ENCODE peak calls at places on chromosomes 12 and 14, in six cellular contexts. B, L, R, U, W and T are unnamed samples.

GRCh38 chr14:67444395-67444794 is 32.4 kb upstream of the PLEK2 start:
- DNase-seq in B (no peak), L (no peak), R (no peak), U (no peak), W (no peak), T (no peak)

GRCh38 chr12:118999107-118999506 is 17.8 kb downstream of the SRRM4 start:
- DNase-seq in B (no peak), L (no peak), R (no peak), U (no peak), W (no peak), T (no peak)

GRCh38 chr14:94388027-94388895 is at the start of gene SERPINA1:
- DNase-seq in B (peak), L (peak), R (no peak), U (no peak), W (no peak), T (no peak)

GRCh38 chr12:69666798-69667197 is 32.3 kb downstream of the BEST3 start:
- DNase-seq in B (no peak), L (no peak), R (no peak), U (no peak), W (no peak), T (no peak)

GRCh38 chr12:51013441-51013840 is 12.7 kb downstream of the SLC11A2 start:
- DNase-seq in B (no peak), L (no peak), R (no peak), U (no peak), W (no peak), T (no peak)

GRCh38 chr12:109927622-109928021 is 27.5 kb downstream of the TCHP start:
- DNase-seq in B (no peak), L (peak), R (peak), U (peak), W (peak), T (no peak)

GRCh38 chr14:90383731-90384542 is 12.9 kb upstream of the CALM1 start:
- DNase-seq in B (peak), L (peak), R (peak), U (no peak), W (peak), T (peak)

GRCh38 chr14:99320621-99321235 is 48.7 kb upstream of the BCL11B start:
- DNase-seq in B (no peak), L (no peak), R (no peak), U (no peak), W (no peak), T (no peak)

GRCh38 chr12:100154472-100155247 is 12.0 kb upstream of the BLTP3B start:
- DNase-seq in B (peak), L (peak), R (peak), U (peak), W (peak), T (no peak)

GRCh38 chr12:115383668-115384067 is 699.7 kb upstream of the TBX3 start:
- DNase-seq in B (peak), L (peak), R (peak), U (no peak), W (no peak), T (no peak)

GRCh38 chr12:29149691-29150382 is 759 bp downstream of the FAR2 start:
- DNase-seq in B (no peak), L (no peak), R (no peak), U (peak), W (no peak), T (no peak)

GRCh38 chr12:123114305-123115083 is 36.4 kb downstream of the PITPNM2 start:
- DNase-seq in B (no peak), L (no peak), R (no peak), U (no peak), W (no peak), T (no peak)

GRCh38 chr12:26789731-26790644 is 43.0 kb downstream of the ITPR2 start:
- DNase-seq in B (peak), L (peak), R (peak), U (no peak), W (no peak), T (no peak)

GRCh38 chr12:57488397-57489156 is 709 bp downstream of the MARS1 start:
- DNase-seq in B (no peak), L (peak), R (peak), U (no peak), W (peak), T (no peak)

GRCh38 chr14:92490239-92490959 is 23.2 kb upstream of the RIN3 start:
- DNase-seq in B (no peak), L (no peak), R (no peak), U (no peak), W (no peak), T (no peak)

GRCh38 chr12:66352197-66352596 is 49.9 kb downstream of the HELB start:
- DNase-seq in B (peak), L (peak), R (peak), U (peak), W (peak), T (no peak)

GRCh38 chr12:67501362-67501761 is 147.2 kb upstream of the DYRK2 start:
- DNase-seq in B (no peak), L (no peak), R (no peak), U (no peak), W (no peak), T (no peak)

GRCh38 chr14:48527832-48528231 is 852.4 kb upstream of the MDGA2 start:
- DNase-seq in B (no peak), L (no peak), R (no peak), U (no peak), W (no peak), T (no peak)

GRCh38 chr12:67637718-67638117 is 10.8 kb upstream of the DYRK2 start:
- DNase-seq in B (no peak), L (no peak), R (no peak), U (no peak), W (no peak), T (no peak)

GRCh38 chr12:70154087-70154486 is 89.1 kb upstream of the CNOT2 start:
- DNase-seq in B (no peak), L (peak), R (no peak), U (no peak), W (no peak), T (no peak)

GRCh38 chr14:90699016-90699415 is 117.2 kb downstream of the TTC7B start:
- DNase-seq in B (no peak), L (no peak), R (no peak), U (no peak), W (no peak), T (no peak)

GRCh38 chr14:100341301-100342031 is 18.3 kb downstream of the SLC25A47 start:
- DNase-seq in B (peak), L (peak), R (peak), U (peak), W (peak), T (no peak)

GRCh38 chr12:42855362-42855950 is 265.9 kb upstream of the PRICKLE1 start:
- DNase-seq in B (no peak), L (no peak), R (no peak), U (no peak), W (no peak), T (no peak)

GRCh38 chr12:109685574-109686447 is 27.8 kb upstream of the FAM222A start:
- DNase-seq in B (no peak), L (no peak), R (no peak), U (no peak), W (no peak), T (no peak)

GRCh38 chr12:111450676-111451075 is 45.0 kb downstream of the SH2B3 start:
- DNase-seq in B (no peak), L (no peak), R (no peak), U (no peak), W (no peak), T (peak)

GRCh38 chr14:54600685-54601084 is 33.8 kb downstream of the SAMD4A start:
- DNase-seq in B (no peak), L (peak), R (peak), U (no peak), W (no peak), T (no peak)

GRCh38 chr14:61751475-61751989 is 10.7 kb upstream of the SNAPC1 start:
- DNase-seq in B (no peak), L (no peak), R (no peak), U (no peak), W (no peak), T (no peak)

GRCh38 chr14:61756135-61756534 is 6.1 kb upstream of the SNAPC1 start:
- DNase-seq in B (no peak), L (no peak), R (no peak), U (no peak), W (no peak), T (no peak)

GRCh38 chr14:61752626-61753025 is 9.6 kb upstream of the SNAPC1 start:
- DNase-seq in B (no peak), L (no peak), R (peak), U (peak), W (peak), T (no peak)

GRCh38 chr14:61754627-61755381 is 7.4 kb upstream of the SNAPC1 start:
- DNase-seq in B (no peak), L (peak), R (no peak), U (no peak), W (no peak), T (no peak)

DNA sequence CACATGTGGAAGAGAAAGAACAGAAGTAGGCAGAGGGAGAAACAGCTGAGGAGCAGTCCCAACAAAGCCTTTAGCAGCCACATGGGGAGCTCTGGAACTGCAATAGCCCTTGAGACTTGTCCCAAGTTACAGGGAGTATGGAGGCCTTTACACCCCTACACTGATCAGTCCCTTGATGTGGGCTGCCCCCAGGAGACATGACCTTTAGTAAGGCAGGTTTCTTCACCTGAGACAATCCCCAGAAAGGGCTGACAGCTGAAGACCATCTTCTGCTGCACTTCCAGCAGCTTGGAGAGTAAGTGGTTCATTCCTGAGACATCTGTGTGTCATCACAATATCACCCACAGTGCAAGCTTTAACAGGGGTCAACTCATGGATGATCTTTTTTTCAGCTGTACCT is 8.6 kb upstream of the SNAPC1 start:
- DNase-seq in B (no peak), L (peak), R (no peak), U (no peak), W (peak), T (no peak)
- TF ChIP-seq CTCF in B (no peak), L (peak), R (peak), U (peak), W (peak), T (no peak)

DNA sequence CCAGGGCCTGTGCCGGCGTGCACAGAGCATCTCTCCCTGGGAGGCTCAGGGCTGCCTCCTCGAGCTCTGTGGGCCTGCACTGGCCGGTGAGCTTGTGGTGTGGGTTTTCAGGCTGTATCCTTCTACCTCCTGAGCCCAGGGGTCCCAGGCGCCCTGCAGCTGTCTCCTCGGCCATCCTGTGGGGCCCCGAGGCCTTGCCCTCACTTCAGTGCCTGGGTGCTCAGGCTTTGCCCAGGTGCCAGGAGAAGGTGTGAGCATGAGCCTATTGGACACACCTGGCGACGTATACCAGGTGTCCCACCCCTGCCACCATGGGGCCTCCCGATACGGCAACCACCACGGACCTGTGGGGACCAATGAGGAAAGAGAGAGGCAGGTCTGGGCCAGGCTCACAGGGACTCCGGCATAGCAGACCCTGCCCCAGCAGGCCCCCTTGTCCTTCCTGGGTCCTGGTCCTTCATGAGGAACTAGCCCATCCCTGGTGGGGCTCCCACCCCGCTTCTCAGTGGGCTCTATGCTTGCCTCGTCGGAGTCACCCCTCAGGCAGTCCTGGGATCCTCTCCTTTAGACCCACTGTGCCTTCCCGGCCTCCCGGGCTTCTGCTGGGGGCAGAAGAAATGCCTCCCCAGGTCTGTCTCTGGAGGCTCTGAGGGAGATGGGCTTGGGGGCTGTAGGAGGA is 400.2 kb downstream of the TMEM121 start:
- DNase-seq in B (no peak), L (no peak), R (no peak), U (no peak), W (no peak), T (no peak)
- TF ChIP-seq CTCF in B (no peak), L (no peak), R (no peak), U (no peak), W (no peak), T (no peak)

DNA sequence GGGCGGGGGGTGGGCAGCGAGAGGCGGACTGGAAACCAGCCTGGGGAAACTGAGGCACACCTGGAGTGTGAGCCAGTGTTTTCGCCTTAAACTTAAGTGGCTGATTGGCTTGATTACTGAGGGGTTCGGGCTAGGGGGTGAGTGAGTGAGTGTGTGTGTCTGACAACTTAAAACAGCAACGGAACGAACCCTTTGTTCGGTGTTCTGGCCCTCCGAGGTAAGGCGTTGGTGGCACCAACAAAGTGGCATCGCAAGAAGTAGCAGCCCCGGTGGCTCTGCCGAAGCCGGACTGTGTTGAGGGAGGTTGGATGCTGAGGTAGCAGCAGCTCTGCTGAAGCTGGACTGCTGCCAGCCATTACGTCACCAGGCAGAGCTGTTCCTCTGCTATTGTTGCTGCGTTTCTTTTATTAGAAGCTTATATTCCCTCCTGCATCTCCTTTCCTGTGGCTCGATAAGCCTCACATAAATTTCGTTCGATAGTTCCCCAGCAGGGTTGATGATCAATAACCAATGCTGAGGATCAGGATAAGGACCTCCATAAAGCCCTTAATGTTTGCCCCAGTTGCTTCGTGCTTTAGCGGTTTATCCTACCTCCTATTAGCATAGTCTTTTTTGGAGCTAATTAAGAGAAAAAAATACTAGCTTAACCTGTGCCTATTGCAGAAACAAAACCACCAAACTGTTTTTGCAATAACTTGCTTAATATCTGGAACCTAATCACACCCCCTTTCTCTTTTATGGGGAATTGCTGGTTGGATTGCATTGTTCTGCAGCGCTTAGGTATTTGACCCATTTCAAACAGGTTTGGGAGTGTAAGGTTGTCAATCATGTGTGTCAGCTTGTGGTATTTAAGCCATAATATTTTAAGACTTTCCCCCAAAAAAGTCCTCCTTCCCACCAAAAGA is 1.3 kb downstream of the GPR137C start:
- DNase-seq in B (peak), L (peak), R (peak), U (peak), W (peak), T (peak)
- TF ChIP-seq CTCF in B (no peak), L (no peak), R (peak), U (no peak), W (peak), T (peak)

DNA sequence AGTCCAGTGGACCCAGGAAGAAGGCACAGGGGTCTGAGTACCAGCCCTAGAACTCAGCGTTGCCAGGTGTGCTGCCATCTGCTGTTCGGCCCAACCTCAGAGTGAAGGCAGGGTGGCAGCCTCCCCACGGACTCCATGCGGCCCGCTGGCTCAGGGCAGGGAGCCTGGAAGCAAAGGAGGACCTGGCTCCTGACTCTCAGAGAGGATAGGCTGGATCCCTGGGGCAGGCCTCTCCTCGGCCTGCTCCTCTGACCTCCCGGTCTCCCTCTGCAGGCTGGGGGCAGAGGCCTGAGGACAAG is 10.1 kb downstream of the MCRS1 start:
- DNase-seq in B (no peak), L (no peak), R (no peak), U (no peak), W (no peak), T (no peak)
- TF ChIP-seq CTCF in B (no peak), L (no peak), R (no peak), U (no peak), W (peak), T (no peak)

GRCh38 chr14:80924365-80925103 is 17.0 kb downstream of the CEP128 start:
- DNase-seq in B (no peak), L (no peak), R (no peak), U (no peak), W (no peak), T (no peak)
- TF ChIP-seq CTCF in B (no peak), L (no peak), R (no peak), U (no peak), W (no peak), T (no peak)

DNA sequence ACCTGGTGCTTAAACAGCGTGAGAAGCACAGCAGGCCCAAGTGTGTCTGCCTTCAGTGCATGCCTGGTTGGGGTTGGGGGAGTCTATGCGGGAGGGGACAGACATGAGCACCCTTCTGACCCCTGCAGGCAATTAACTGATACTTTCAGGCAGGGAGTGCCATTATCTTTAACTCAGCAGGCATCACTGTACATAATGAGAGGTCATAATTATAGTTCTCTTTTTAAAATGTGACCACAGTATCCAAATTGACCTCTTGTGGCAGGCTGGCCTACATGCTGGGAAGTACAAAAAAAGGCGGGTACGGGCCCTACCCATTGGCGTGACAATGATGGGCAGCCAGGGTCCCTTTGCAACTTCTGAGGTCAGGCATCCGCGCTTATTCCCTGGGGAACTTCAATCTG is 209.1 kb downstream of the FOXN3 start:
- DNase-seq in B (no peak), L (no peak), R (no peak), U (no peak), W (no peak), T (no peak)
- TF ChIP-seq CTCF in B (no peak), L (no peak), R (no peak), U (no peak), W (peak), T (no peak)

GRCh38 chr14:104389326-104390220 is 190.0 kb upstream of the C14orf180 start:
- DNase-seq in B (peak), L (no peak), R (no peak), U (no peak), W (peak), T (peak)
- TF ChIP-seq CTCF in B (no peak), L (no peak), R (no peak), U (no peak), W (no peak), T (no peak)

GRCh38 chr14:59199205-59199604 is 10.7 kb downstream of the DAAM1 start:
- DNase-seq in B (no peak), L (no peak), R (no peak), U (no peak), W (no peak), T (no peak)
- TF ChIP-seq CTCF in B (no peak), L (no peak), R (no peak), U (no peak), W (peak), T (peak)